ENCODE peak calls at places on chromosome 21, in nine cellular contexts. A is psoas muscle, N is hepatocyte, C is IMR-90, H is lung, K is astrocyte, Z is pancreas, B is thoracic aorta, X is tibial artery. J is an unnamed sample.
A peak's percentile ranks its signal among the peaks of the same experiment; 100 is the strongest.

GRCh38 chr21:14259669-14260458 is 43.9 kb downstream of the RBM11 start:
- DNase-seq in B (no peak), Z (no peak), X (no peak), C (peak; percentile 56), K (peak; percentile 13), A (no peak), N (peak; percentile 73), H (no peak), J (no peak)

GRCh38 chr21:25855591-25855990 is 120.8 kb downstream of the GABPA start:
- DNase-seq in N (no peak), H (no peak), X (no peak), A (no peak), B (no peak), K (no peak), Z (no peak), C (no peak), J (no peak)

GRCh38 chr21:25717491-25718139 is 17.1 kb downstream of the ATP5PF start:
- DNase-seq in N (peak; percentile 14), H (no peak), A (no peak), B (no peak), K (peak; percentile 3), Z (no peak), C (peak; percentile 51), X (no peak), J (no peak)

GRCh38 chr21:15788847-15789548 is 59.2 kb downstream of the USP25 start:
- DNase-seq in X (no peak), B (no peak), A (no peak), K (peak; percentile 59), H (no peak), Z (no peak), N (no peak), C (peak; percentile 33), J (no peak)

GRCh38 chr21:45964649-45965048 is 16.9 kb upstream of the COL6A1 start:
- DNase-seq in B (no peak), H (no peak), X (no peak), Z (no peak), K (no peak), N (no peak), C (no peak), A (no peak), J (no peak)

GRCh38 chr21:31798842-31799691 is 67.1 kb upstream of the SCAF4 start:
- DNase-seq in Z (no peak), H (peak; percentile 31), X (no peak), N (no peak), B (no peak), K (peak; percentile 13), C (peak; percentile 22), A (no peak), J (no peak)

GRCh38 chr21:42654913-42655796 is 1.7 kb downstream of the PDE9A start:
- DNase-seq in X (no peak), Z (no peak), K (no peak), B (no peak), H (no peak), N (no peak), A (no peak), C (no peak), J (no peak)

GRCh38 chr21:45534591-45535331 is 7.5 kb downstream of the SLC19A1 start:
- DNase-seq in C (no peak), A (peak; percentile 46), B (no peak), K (no peak), N (peak; percentile 66), H (no peak), X (no peak), Z (peak; percentile 70), J (no peak)

GRCh38 chr21:44357064-44357837 is 3.8 kb downstream of the TRPM2 start:
- DNase-seq in Z (no peak), B (no peak), K (no peak), H (no peak), N (no peak), A (no peak), C (no peak), X (no peak), J (no peak)

GRCh38 chr21:32900814-32901213 is 124.9 kb upstream of the OLIG2 start:
- DNase-seq in Z (no peak), A (no peak), C (no peak), B (no peak), H (no peak), K (no peak), X (no peak), N (no peak), J (no peak)

GRCh38 chr21:32819702-32820101 is 48.1 kb upstream of the PAXBP1 start:
- DNase-seq in C (peak; percentile 87), B (no peak), K (peak; percentile 80), H (no peak), A (peak; percentile 34), X (peak; percentile 73), N (peak; percentile 25), Z (no peak), J (peak; percentile 52)

GRCh38 chr21:33690874-33691273 is 48.6 kb downstream of the ITSN1 start:
- DNase-seq in Z (no peak), N (no peak), C (no peak), H (no peak), A (no peak), B (no peak), K (no peak), X (no peak), J (no peak)

GRCh38 chr21:25834376-25834775 is 99.6 kb downstream of the GABPA start:
- DNase-seq in X (no peak), K (no peak), Z (no peak), C (no peak), B (no peak), H (no peak), A (no peak), N (no peak), J (no peak)

GRCh38 chr21:45386336-45386727 is 18.6 kb upstream of the COL18A1 start:
- DNase-seq in K (no peak), Z (peak; percentile 51), A (peak; percentile 6), H (no peak), C (no peak), B (no peak), X (peak; percentile 18), N (no peak), J (no peak)

GRCh38 chr21:43345746-43346409 is 81.1 kb downstream of the SIK1 start:
- DNase-seq in N (peak; percentile 80), A (no peak), H (no peak), K (peak; percentile 59), C (peak; percentile 85), X (no peak), B (no peak), Z (peak; percentile 62), J (no peak)

GRCh38 chr21:35416866-35417453 is 367.9 kb upstream of the RUNX1 start:
- DNase-seq in K (no peak), X (no peak), Z (no peak), A (no peak), C (no peak), N (no peak), B (no peak), H (no peak), J (no peak)

GRCh38 chr21:28263974-28264373 is 728.7 kb downstream of the LTN1 start:
- DNase-seq in H (no peak), B (no peak), Z (no peak), X (no peak), N (no peak), K (no peak), C (no peak), A (no peak), J (no peak)

DNA sequence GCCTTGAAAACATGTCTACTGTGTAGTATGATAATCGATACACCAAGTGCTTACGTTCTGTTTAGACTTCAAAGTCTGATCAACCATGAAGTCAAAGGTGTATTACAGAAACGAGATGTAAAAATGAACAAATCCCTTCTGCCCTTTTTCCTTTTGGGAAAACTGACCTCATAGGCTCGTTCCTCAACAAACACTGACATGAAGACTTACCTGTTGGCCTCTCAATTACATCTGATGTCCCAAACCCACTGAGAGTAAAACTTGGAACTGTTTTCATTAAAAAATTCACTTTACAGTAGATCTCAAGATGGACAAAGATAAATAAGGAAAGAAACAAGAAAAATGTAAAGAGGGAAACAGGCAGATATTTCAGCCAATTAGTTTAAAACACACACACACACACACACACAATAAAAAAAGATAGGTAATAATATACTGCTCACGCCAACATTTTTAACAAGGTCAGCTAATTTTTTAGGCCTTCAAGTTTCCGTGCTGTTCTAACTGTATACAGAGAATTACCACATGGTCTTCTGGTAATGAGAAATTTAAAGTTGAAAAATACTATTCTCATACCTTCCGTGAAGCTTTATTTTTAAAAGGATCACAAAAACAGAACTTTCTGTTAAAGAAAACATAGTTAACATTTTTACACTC is 2.1 kb downstream of the HMGN1 start:
- DNase-seq in N (no peak), X (no peak), H (no peak), B (no peak), A (no peak), K (no peak), Z (no peak), C (no peak), J (no peak)
- H3K4me3 ChIP-seq in N (peak overlapping the region; percentile 84), X (no peak overlapping the region), H (no peak overlapping the region), B (no peak overlapping the region), A (peak overlapping the region; percentile 88), K (peak overlapping the region; percentile 94), Z (peak overlapping the region; percentile 79), C (peak overlapping the region; percentile 30), J (peak overlapping the region; percentile 88)

DNA sequence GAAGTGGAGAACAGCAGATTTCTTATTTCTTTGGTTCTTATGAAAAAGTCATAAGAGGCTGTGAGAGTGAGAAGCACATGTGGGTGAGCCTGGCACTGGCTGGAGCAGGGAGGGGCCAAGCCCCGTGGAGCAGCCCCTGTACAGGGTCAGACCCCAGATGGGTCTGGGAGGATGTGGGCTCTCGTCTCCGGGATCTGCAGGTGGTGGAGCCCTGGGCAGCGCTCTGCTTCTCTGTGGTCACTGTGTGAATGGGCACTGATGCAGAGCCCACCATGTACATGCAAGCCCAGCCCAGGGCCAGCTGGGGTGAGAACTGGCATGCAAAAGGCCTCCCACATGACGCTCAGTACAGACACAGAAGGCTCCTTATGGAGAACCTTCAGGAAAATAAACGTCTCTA is 67.6 kb downstream of the SIM2 start:
- DNase-seq in N (no peak), A (no peak), Z (no peak), C (no peak), X (no peak), K (no peak), H (no peak), B (no peak), J (no peak)
- H3K27ac ChIP-seq in N (no peak overlapping the region), A (no peak overlapping the region), Z (no peak overlapping the region), C (no peak overlapping the region), X (no peak overlapping the region), K (no peak overlapping the region), H (no peak overlapping the region), B (no peak overlapping the region), J (no peak overlapping the region)

DNA sequence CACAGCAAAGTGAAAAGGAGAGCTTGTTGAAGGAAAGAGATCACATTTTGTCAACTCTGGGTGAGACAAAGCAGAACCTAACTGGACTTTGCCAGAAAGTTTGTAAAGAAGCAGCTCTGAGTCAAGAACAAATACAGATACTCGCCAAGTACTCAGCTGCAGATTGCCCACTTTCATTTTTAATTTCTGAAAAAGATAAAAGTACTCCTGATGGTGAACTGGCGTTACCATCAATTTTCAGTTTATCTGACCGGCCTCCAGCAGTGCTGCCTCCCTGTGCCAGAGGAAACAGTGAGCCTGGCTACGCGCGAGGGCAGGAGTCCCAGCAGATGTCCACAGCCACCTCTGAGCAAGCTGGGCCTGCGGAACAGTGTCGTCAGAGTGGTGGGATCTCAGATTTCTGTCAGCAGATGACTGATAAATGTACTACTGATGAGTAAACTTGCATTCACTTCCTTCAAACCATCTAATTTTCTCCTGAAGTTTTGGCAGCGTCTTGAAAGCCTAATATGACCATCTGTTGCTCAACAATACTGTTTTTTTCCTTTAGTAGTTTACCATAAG is 43.8 kb downstream of the BACH1 start:
- DNase-seq in H (no peak), N (no peak), C (peak; percentile 99), A (peak; percentile 84), K (peak; percentile 99), Z (no peak), B (peak; percentile 22), X (peak; percentile 77), J (peak; percentile 31)
- H3K4me3 ChIP-seq in H (no peak overlapping the region), N (no peak overlapping the region), C (peak overlapping the region; percentile 8), A (peak overlapping the region; percentile 13), K (peak overlapping the region; percentile 27), Z (no peak overlapping the region), B (peak overlapping the region; percentile 36), X (peak overlapping the region; percentile 21), J (no peak overlapping the region)

GRCh38 chr21:38980416-38981319 is 174.9 kb downstream of the ETS2 start:
- DNase-seq in C (no peak), N (no peak), H (no peak), B (no peak), A (no peak), X (no peak), K (no peak), Z (no peak), J (no peak)
- H3K27ac ChIP-seq in C (no peak overlapping the region), N (no peak overlapping the region), H (no peak overlapping the region), B (no peak overlapping the region), A (no peak overlapping the region), X (no peak overlapping the region), K (no peak overlapping the region), Z (no peak overlapping the region), J (no peak overlapping the region)

J was measured in uterus.